ENCODE peak calls at places on chromosomes 1 and 21, in nine cellular contexts. B, Q, W, P, H, O, U, Z and X are unnamed samples.

GRCh38 chr1:24659993-24660665 is 17.0 kb downstream of the SRRM1 start:
- DNase-seq in B (no peak), Q (peak), W (no peak), P (no peak), H (no peak), O (no peak), U (no peak), Z (no peak), X (no peak)

GRCh38 chr1:109307363-109308021 is 681 bp upstream of the MYBPHL start:
- DNase-seq in B (peak), Q (no peak), W (no peak), P (no peak), H (no peak), O (no peak), U (no peak), Z (no peak), X (no peak)

GRCh38 chr1:155984341-155984740 is 6.0 kb upstream of the ARHGEF2 start:
- DNase-seq in B (no peak), Q (no peak), W (no peak), P (no peak), H (no peak), O (no peak), U (no peak), Z (no peak), X (no peak)

GRCh38 chr1:156114919-156115513 is 505 bp downstream of the LMNA start:
- DNase-seq in B (no peak), Q (no peak), W (no peak), P (peak), H (no peak), O (peak), U (no peak), Z (no peak), X (peak)

GRCh38 chr1:209688746-209689234 is 13.6 kb downstream of the G0S2 start:
- DNase-seq in B (no peak), Q (peak), W (no peak), P (no peak), H (no peak), O (peak), U (no peak), Z (peak), X (no peak)

GRCh38 chr1:74222701-74223100 is 12.5 kb upstream of the TNNI3K start:
- DNase-seq in B (no peak), Q (peak), W (no peak), P (no peak), H (no peak), O (no peak), U (no peak), Z (no peak), X (no peak)

GRCh38 chr1:10833630-10834557 is 37.4 kb upstream of the CASZ1 start:
- DNase-seq in B (no peak), Q (no peak), W (no peak), P (no peak), H (no peak), O (peak), U (no peak), Z (no peak), X (no peak)

GRCh38 chr1:17429183-17429582 is 10.3 kb downstream of the RCC2 start:
- DNase-seq in B (no peak), Q (no peak), W (no peak), P (no peak), H (no peak), O (no peak), U (no peak), Z (no peak), X (no peak)

GRCh38 chr1:224623743-224624333 is 7.7 kb downstream of the CNIH3 start:
- DNase-seq in B (no peak), Q (peak), W (no peak), P (peak), H (peak), O (peak), U (no peak), Z (peak), X (no peak)

GRCh38 chr1:53878492-53879105 is 11.0 kb downstream of the YIPF1 start:
- DNase-seq in B (no peak), Q (peak), W (peak), P (no peak), H (no peak), O (peak), U (no peak), Z (peak), X (no peak)

GRCh38 chr1:59530119-59530518 is 233.2 kb downstream of the FGGY start:
- DNase-seq in B (no peak), Q (no peak), W (no peak), P (no peak), H (no peak), O (no peak), U (no peak), Z (no peak), X (no peak)

GRCh38 chr1:242826706-242827336 is 302.3 kb upstream of the PLD5 start:
- DNase-seq in B (no peak), Q (peak), W (no peak), P (no peak), H (no peak), O (no peak), U (no peak), Z (peak), X (no peak)

GRCh38 chr21:42583150-42583991 is 69.7 kb downstream of the SLC37A1 start:
- DNase-seq in B (no peak), Q (no peak), W (no peak), P (no peak), H (no peak), O (no peak), U (no peak), Z (no peak), X (no peak)

GRCh38 chr1:60388092-60388987 is 314.8 kb upstream of the C1orf87 start:
- DNase-seq in B (no peak), Q (peak), W (no peak), P (no peak), H (no peak), O (no peak), U (no peak), Z (no peak), X (no peak)

GRCh38 chr1:168755800-168756418 is 26.9 kb upstream of the DPT start:
- DNase-seq in B (no peak), Q (no peak), W (no peak), P (no peak), H (no peak), O (no peak), U (no peak), Z (no peak), X (no peak)

GRCh38 chr1:33824971-33825370 is 38.9 kb upstream of the HMGB4 start:
- DNase-seq in B (no peak), Q (no peak), W (no peak), P (no peak), H (no peak), O (no peak), U (no peak), Z (no peak), X (no peak)

GRCh38 chr1:226223157-226223785 is at the start of gene MIXL1:
- DNase-seq in B (no peak), Q (no peak), W (no peak), P (no peak), H (no peak), O (no peak), U (no peak), Z (peak), X (no peak)